ENCODE peak calls at places on chromosomes 13 and 19, in six cellular contexts. One of them, this sample, is unnamed.

GRCh38 chr13:112441226-112441625 is 65.1 kb downstream of the SPACA7 start:
- DNase-seq in fibroblast of pulmonary artery: no peak
- DNase-seq in astrocyte of the spinal cord: no peak
- DNase-seq in posterior cingulate gyrus: no peak
- DNase-seq in CD4-positive, alpha-beta T cell: no peak
- DNase-seq in HT1080: no peak
- DNase-seq in this sample: no peak

GRCh38 chr19:49149652-49150105 is 5.5 kb downstream of the HRC start:
- DNase-seq in HT1080: peak; percentile 56
- DNase-seq in fibroblast of pulmonary artery: peak; percentile 91
- DNase-seq in posterior cingulate gyrus: peak; percentile 63
- DNase-seq in astrocyte of the spinal cord: peak; percentile 88
- DNase-seq in CD4-positive, alpha-beta T cell: no peak
- DNase-seq in this sample: peak; percentile 82

GRCh38 chr13:99419591-99420243 is 81.6 kb upstream of the TM9SF2 start:
- DNase-seq in fibroblast of pulmonary artery: no peak
- DNase-seq in CD4-positive, alpha-beta T cell: no peak
- DNase-seq in HT1080: no peak
- DNase-seq in posterior cingulate gyrus: no peak
- DNase-seq in astrocyte of the spinal cord: no peak
- DNase-seq in this sample: no peak

GRCh38 chr19:14114854-14115253 is 2.7 kb downstream of the PRKACA start:
- DNase-seq in posterior cingulate gyrus: peak; percentile 37
- DNase-seq in HT1080: peak; percentile 21
- DNase-seq in astrocyte of the spinal cord: no peak
- DNase-seq in fibroblast of pulmonary artery: no peak
- DNase-seq in CD4-positive, alpha-beta T cell: peak; percentile 26
- DNase-seq in this sample: peak; percentile 62

GRCh38 chr19:31981545-31981944 is 363.9 kb upstream of the ZNF507 start:
- DNase-seq in fibroblast of pulmonary artery: no peak
- DNase-seq in astrocyte of the spinal cord: no peak
- DNase-seq in posterior cingulate gyrus: no peak
- DNase-seq in CD4-positive, alpha-beta T cell: no peak
- DNase-seq in HT1080: no peak
- DNase-seq in this sample: no peak

GRCh38 chr13:111939285-111940278 is 127.4 kb upstream of the SOX1 start:
- DNase-seq in astrocyte of the spinal cord: no peak
- DNase-seq in fibroblast of pulmonary artery: no peak
- DNase-seq in posterior cingulate gyrus: no peak
- DNase-seq in CD4-positive, alpha-beta T cell: no peak
- DNase-seq in HT1080: no peak
- DNase-seq in this sample: no peak

GRCh38 chr13:94268661-94269060 is 210.8 kb downstream of the DCT start:
- DNase-seq in posterior cingulate gyrus: no peak
- DNase-seq in HT1080: peak; percentile 22
- DNase-seq in CD4-positive, alpha-beta T cell: no peak
- DNase-seq in fibroblast of pulmonary artery: no peak
- DNase-seq in astrocyte of the spinal cord: peak; percentile 19
- DNase-seq in this sample: no peak

GRCh38 chr19:17454579-17454978 is 6.1 kb upstream of the TMEM221 start:
- DNase-seq in CD4-positive, alpha-beta T cell: no peak
- DNase-seq in posterior cingulate gyrus: no peak
- DNase-seq in fibroblast of pulmonary artery: no peak
- DNase-seq in astrocyte of the spinal cord: no peak
- DNase-seq in HT1080: no peak
- DNase-seq in this sample: no peak

GRCh38 chr13:72565893-72566292 is 161.5 kb downstream of the MZT1 start:
- DNase-seq in fibroblast of pulmonary artery: peak; percentile 49
- DNase-seq in HT1080: no peak
- DNase-seq in posterior cingulate gyrus: no peak
- DNase-seq in CD4-positive, alpha-beta T cell: no peak
- DNase-seq in astrocyte of the spinal cord: peak; percentile 49
- DNase-seq in this sample: peak; percentile 60

This sample was measured in SK-MEL-5.